ENCODE peak calls at places on chromosomes 1 and 21, in seven cellular contexts. M is heart left ventricle, E is esophagus squamous epithelium, L is body of pancreas, T is GM12892, A is GM12878, X is transverse colon. C is an unnamed sample.

GRCh38 chr1:55612988-55613387 is 397.8 kb upstream of the USP24 start:
- DNase-seq in A (no peak), E (no peak), L (no peak), M (no peak), T (no peak), X (no peak), C (no peak)

GRCh38 chr1:165543651-165544452 is at the start of gene LRRC52:
- DNase-seq in A (no peak), E (no peak), M (peak), L (peak), X (no peak), T (no peak), C (no peak)

GRCh38 chr1:172790245-172790644 is 131.3 kb downstream of the FASLG start:
- DNase-seq in A (no peak), X (no peak), T (no peak), M (no peak), E (no peak), L (no peak), C (no peak)

GRCh38 chr1:220843481-220844011 is 35.7 kb upstream of the HLX start:
- DNase-seq in A (no peak), E (no peak), X (no peak), M (no peak), L (no peak), T (no peak), C (no peak)

GRCh38 chr1:152461544-152461943 is 47.5 kb upstream of the CRNN start:
- DNase-seq in T (no peak), M (no peak), L (peak), A (no peak), E (no peak), X (peak), C (peak)

GRCh38 chr1:90925928-90926869 is 95.6 kb downstream of the ZNF644 start:
- DNase-seq in X (no peak), T (no peak), L (no peak), M (no peak), E (no peak), A (no peak), C (no peak)

GRCh38 chr1:214615871-214616270 is 12.9 kb downstream of the CENPF start:
- DNase-seq in A (no peak), E (no peak), L (no peak), M (no peak), X (no peak), T (no peak), C (no peak)

GRCh38 chr1:146036241-146036989 is 14.9 kb upstream of the HJV start:
- DNase-seq in T (no peak), M (no peak), X (no peak), E (no peak), L (no peak), A (peak), C (no peak)

GRCh38 chr1:215887618-215888017 is 320.5 kb downstream of the KCTD3 start:
- DNase-seq in E (no peak), A (no peak), L (no peak), X (no peak), T (no peak), M (no peak), C (no peak)

GRCh38 chr1:22330092-22330762 is 121.4 kb upstream of the ZBTB40 start:
- DNase-seq in X (no peak), E (no peak), M (no peak), L (no peak), T (no peak), A (no peak), C (no peak)

GRCh38 chr1:222777977-222778376 is 36.9 kb upstream of the DISP1 start:
- DNase-seq in X (no peak), M (no peak), A (no peak), T (no peak), L (no peak), E (no peak), C (no peak)

GRCh38 chr1:1082239-1083180 is 8.4 kb upstream of the RNF223 start:
- DNase-seq in T (peak), A (no peak), X (peak), M (peak), E (no peak), L (no peak), C (no peak)

GRCh38 chr1:33260435-33260980 is 4.2 kb downstream of the ZNF362 start:
- DNase-seq in X (no peak), T (no peak), L (no peak), A (no peak), E (no peak), M (no peak), C (no peak)

GRCh38 chr1:32448773-32449456 is 16.0 kb upstream of the ZBTB8B start:
- DNase-seq in L (no peak), A (no peak), M (no peak), T (no peak), E (no peak), X (no peak), C (no peak)

GRCh38 chr1:152565535-152566215 is 905 bp downstream of the LCE3E start:
- DNase-seq in X (no peak), T (no peak), M (no peak), L (no peak), A (no peak), E (no peak), C (no peak)

GRCh38 chr1:228374711-228375577 is 31.7 kb downstream of the TRIM11 start:
- DNase-seq in M (peak), T (peak), E (no peak), L (peak), A (no peak), X (peak), C (no peak)

GRCh38 chr1:196387766-196388165 is 220.5 kb downstream of the KCNT2 start:
- DNase-seq in X (no peak), T (no peak), L (no peak), M (no peak), E (no peak), A (no peak), C (no peak)

GRCh38 chr1:31605908-31606427 is 11.5 kb upstream of the HCRTR1 start:
- DNase-seq in L (no peak), A (peak), E (no peak), T (peak), M (no peak), X (no peak), C (no peak)

GRCh38 chr1:19250629-19251304 is 557 bp downstream of the EMC1 start:
- DNase-seq in X (no peak), E (no peak), T (no peak), A (no peak), M (no peak), L (no peak), C (no peak)

GRCh38 chr1:116001739-116002487 is 25.6 kb downstream of the SLC22A15 start:
- DNase-seq in M (no peak), L (peak), E (no peak), T (no peak), A (no peak), X (no peak), C (no peak)

GRCh38 chr1:62687903-62688686 is at the start of gene DOCK7:
- DNase-seq in X (peak), M (peak), E (no peak), L (peak), A (no peak), T (peak), C (peak)

GRCh38 chr1:3323021-3323790 is 131.3 kb upstream of the ARHGEF16 start:
- DNase-seq in A (no peak), L (peak), X (peak), T (no peak), E (no peak), M (no peak), C (no peak)

GRCh38 chr1:232899839-232900238 is 50.6 kb upstream of the NTPCR start:
- DNase-seq in M (no peak), A (no peak), T (no peak), L (no peak), X (no peak), E (no peak), C (no peak)

GRCh38 chr1:224733021-224733911 is 117.1 kb downstream of the CNIH3 start:
- DNase-seq in E (no peak), X (no peak), M (no peak), T (no peak), A (peak), L (no peak), C (peak)

GRCh38 chr1:226332947-226333346 is 24.0 kb upstream of the LIN9 start:
- DNase-seq in A (no peak), X (no peak), M (no peak), E (no peak), T (no peak), L (no peak), C (no peak)

GRCh38 chr21:43854773-43855633 is 10.0 kb upstream of the AGPAT3 start:
- DNase-seq in T (peak), M (no peak), A (peak), X (no peak), E (no peak), L (peak), C (no peak)
- TF ChIP-seq POLR2A in T (no peak), M (no peak), A (no peak), X (no peak), E (no peak), L (no peak), C (no peak)

DNA sequence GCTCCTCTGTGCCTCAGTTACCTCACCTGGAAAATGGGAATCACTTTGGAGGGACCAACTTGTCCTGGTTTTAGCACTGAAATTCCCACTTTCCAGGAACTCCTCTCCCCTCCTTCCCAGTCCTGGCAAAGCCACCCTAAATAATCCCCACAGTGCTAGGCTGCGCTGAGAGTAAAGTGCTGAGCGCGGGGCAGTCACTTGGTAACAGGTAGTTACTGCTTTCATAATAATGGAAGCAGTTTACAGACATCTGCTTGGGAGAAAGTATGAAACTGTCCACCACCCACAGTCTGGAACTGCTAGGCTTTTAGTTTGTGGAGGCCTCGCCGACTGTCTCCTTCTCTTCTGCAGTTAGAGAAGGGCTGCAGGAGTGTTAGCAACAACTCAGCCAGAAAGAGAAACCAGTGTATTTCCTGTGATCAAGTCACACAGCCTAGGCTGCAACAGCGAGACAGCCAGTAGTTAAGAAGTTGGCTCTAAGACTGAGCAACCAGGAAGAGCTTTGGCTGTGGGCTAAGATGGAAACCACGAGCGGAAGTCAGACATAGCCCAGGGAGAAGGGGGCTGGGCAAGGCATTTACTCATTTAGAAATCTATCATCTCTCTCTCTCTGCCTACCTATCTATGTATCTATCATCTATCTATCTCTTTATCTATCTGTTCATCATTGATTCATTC is 30.8 kb upstream of the ABCG1 start:
- DNase-seq in A (peak), E (no peak), X (peak), L (peak), T (peak), M (no peak), C (no peak)
- TF ChIP-seq POLR2A in A (peak), E (no peak), X (peak), L (no peak), T (peak), M (no peak), C (no peak)

DNA sequence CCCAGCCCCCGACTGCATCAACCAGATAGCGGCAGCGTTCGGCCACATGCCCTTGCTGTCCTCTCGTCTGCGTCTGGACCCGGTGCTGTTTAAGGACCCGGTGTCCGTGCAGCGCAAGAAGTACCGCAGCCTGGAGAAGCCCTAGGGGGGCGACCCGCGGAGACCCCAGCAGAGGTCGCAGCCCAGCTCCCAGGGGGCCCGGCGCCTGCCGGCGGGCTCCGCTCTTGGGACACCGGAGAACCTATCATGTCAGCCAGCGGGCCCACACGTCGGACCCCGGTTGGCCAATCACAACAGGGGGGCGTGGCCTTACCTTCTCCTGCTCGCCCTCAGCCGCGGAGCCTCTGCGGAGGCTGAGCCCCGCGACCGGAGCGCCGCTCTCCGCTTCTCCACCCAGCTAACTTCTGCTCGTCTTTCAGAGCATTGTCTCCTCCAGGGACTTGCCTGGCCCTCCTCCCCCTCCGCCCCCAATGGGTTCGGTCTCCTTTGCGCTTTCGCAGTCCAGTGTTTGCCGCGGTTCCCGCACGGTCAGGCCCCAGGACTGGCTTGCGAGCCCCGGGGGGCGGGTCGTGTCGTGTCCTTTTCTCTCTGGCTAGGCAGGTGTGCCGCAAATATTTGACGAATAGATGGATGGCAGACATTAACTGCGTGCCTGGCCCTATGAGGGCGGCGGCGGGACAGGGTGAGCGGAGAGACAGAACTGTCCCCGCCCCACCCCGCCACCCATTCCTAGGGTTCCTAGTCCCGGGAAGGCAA is 10.5 kb downstream of the SLC30A2 start:
- DNase-seq in L (peak), X (peak), T (peak), E (peak), A (peak), M (peak), C (peak)
- TF ChIP-seq POLR2A in L (peak), X (peak), T (no peak), E (peak), A (peak), M (peak), C (no peak)

DNA sequence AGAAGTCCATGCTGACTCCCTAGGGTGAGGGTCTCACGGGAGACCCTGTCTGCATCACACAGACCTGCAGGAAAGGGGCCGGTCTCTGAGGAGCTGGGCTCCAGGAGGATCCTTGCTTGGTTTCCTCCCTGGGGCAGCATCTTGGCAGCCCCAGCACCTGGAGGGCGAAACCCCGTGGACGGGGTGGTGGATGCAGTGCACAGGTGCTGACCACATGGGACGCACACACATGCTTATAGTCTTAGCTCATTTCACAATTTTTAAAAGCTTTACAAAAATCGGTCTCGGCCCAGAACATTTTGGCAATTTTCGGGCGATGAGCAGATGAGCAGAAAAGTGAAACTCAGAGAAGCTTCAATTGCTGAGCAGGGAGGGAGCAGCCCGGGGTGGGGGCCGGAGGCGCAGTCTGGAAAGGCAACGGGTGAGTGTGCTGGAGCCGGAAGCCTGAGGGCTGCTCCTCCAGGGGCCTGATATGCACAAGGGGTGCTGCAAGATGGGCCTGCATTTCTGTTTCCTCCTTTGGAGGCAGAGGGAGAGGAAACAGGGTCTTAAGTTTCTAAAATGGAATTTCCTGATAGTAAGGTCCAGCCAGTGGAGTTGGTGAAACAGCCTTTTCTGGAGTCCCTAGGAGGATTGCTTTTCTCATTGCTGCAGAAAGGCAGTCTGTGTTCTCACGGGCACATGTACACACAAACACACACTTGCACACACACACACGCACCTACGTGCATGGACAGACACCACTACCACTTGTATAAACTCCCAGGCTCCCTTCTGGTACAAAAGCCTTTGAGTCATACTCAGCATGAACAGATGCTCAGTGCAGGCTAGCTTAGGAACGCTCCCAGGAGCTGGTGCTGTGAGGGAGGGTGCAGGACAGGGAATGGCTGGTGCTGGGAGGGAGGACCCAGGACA is 60.7 kb downstream of the SCCPDH start:
- DNase-seq in X (no peak), M (no peak), T (no peak), E (no peak), L (no peak), A (no peak), C (peak)
- TF ChIP-seq POLR2A in X (no peak), M (no peak), T (no peak), E (no peak), L (no peak), A (no peak), C (no peak)